ENCODE peak calls at places on chromosomes 3 and 15, in seven cellular contexts. V is A549, I is IMR-90, Q is SK-N-SH, Z is HepG2, K is K562, N is H1. L is an unnamed sample. For H3K4me1, the result is how much of the 10 kb centered on the place peaks cover.

GRCh38 chr3:121517950-121518349 is 27.8 kb downstream of the POLQ start:
- DNase-seq in K (no peak), Q (no peak), Z (no peak), N (no peak), V (no peak), I (peak), L (no peak)

GRCh38 chr3:146156060-146156459 is 4.9 kb downstream of the PLOD2 start:
- DNase-seq in Q (no peak), I (no peak), V (no peak), Z (no peak), K (no peak), N (no peak), L (no peak)

GRCh38 chr15:58839485-58839884 is 68.4 kb downstream of the MINDY2 start:
- DNase-seq in K (peak), V (peak), Q (no peak), I (peak), N (no peak), Z (peak), L (no peak)

GRCh38 chr15:31297880-31298456 is 28.7 kb upstream of the KLF13 start:
- DNase-seq in Q (no peak), Z (no peak), I (no peak), N (peak), V (no peak), K (no peak), L (no peak)

GRCh38 chr3:129975332-129976090 is 991 bp downstream of the TRH start:
- DNase-seq in N (peak), I (no peak), Q (peak), K (no peak), Z (no peak), V (no peak), L (no peak)

GRCh38 chr15:57216288-57216687 is 160.0 kb upstream of the CGNL1 start:
- DNase-seq in Z (no peak), I (peak), V (no peak), K (peak), N (no peak), Q (no peak), L (no peak)

GRCh38 chr3:194808709-194809108 is 123.0 kb downstream of the FAM43A start:
- DNase-seq in Z (no peak), N (no peak), I (peak), V (peak), K (no peak), Q (peak), L (no peak)

GRCh38 chr15:20340931-20341661 is 200.5 kb downstream of the GOLGA6L6 start:
- DNase-seq in Q (peak), Z (no peak), K (no peak), I (no peak), V (no peak), N (no peak), L (no peak)

GRCh38 chr3:146342971-146343370 is 92.1 kb upstream of the PLSCR4 start:
- DNase-seq in N (no peak), V (no peak), I (peak), K (no peak), Z (no peak), Q (no peak), L (no peak)

GRCh38 chr15:66389098-66389858 is 2.6 kb downstream of the MAP2K1 start:
- DNase-seq in N (no peak), I (no peak), V (no peak), K (no peak), Q (no peak), Z (no peak), L (no peak)

DNA sequence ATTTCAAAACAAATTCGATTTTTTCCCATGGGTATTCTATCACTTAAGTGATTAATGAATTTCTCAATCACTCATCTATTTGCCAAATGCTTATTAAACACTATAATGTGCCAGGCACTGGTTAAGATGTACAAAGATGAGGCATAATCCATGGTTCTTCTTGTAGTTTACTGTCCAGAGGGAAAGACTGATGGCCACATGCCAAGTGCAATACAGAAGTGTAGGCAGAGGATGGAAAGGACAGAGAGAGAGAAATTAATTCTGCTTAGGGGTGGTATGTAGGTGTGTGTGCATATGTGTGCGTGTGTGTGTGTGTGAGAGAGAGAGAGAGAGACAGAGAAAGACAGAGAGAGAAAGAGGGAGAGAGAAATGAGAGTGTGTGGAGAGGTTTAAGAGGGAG is 120.8 kb upstream of the CCNL1 start:
- DNase-seq in V (no peak), I (peak), K (no peak), Z (no peak), Q (no peak), N (no peak), L (no peak)
- TF ChIP-seq RFX5 in V (no peak), I (no peak), K (no peak), Z (no peak), Q (no peak), N (no peak), L (no peak)

GRCh38 chr15:83288381-83288801 is 3.9 kb upstream of the BNC1 start:
- DNase-seq in K (no peak), Z (no peak), I (no peak), Q (no peak), V (no peak), N (peak), L (no peak)

GRCh38 chr15:83285979-83286553 is 1.6 kb upstream of the BNC1 start:
- DNase-seq in I (peak), K (no peak), N (no peak), V (peak), Z (no peak), Q (no peak), L (no peak)

GRCh38 chr15:83290236-83290635 is 5.8 kb upstream of the BNC1 start:
- DNase-seq in Z (no peak), N (no peak), Q (peak), K (peak), V (no peak), I (no peak), L (no peak)

GRCh38 chr15:83287541-83288027 is 3.1 kb upstream of the BNC1 start:
- DNase-seq in Z (no peak), Q (no peak), K (no peak), N (no peak), I (peak), V (peak), L (no peak)

GRCh38 chr15:83289160-83289559 is 4.7 kb upstream of the BNC1 start:
- DNase-seq in I (peak), Z (no peak), K (no peak), Q (no peak), N (no peak), V (no peak), L (no peak)
- H3K4me1 ChIP-seq in I (under half), Z (under half), K (under half), Q (under half), N (under half), V (under half), L (under half)

GRCh38 chr3:12544652-12545472 is 437 bp downstream of the MKRN2OS start:
- DNase-seq in V (no peak), K (no peak), I (no peak), N (no peak), Z (no peak), Q (no peak), L (no peak)

GRCh38 chr3:12549971-12550760 is 4.9 kb upstream of the MKRN2OS start:
- DNase-seq in I (no peak), Q (no peak), K (no peak), V (no peak), Z (no peak), N (no peak), L (no peak)

GRCh38 chr3:12541625-12542024 is 3.7 kb downstream of the MKRN2OS start:
- DNase-seq in V (no peak), Z (no peak), Q (peak), N (no peak), K (peak), I (no peak), L (no peak)

GRCh38 chr3:12545473-12545791 is at the start of gene MKRN2OS:
- DNase-seq in Z (no peak), N (peak), K (no peak), I (peak), V (no peak), Q (no peak), L (no peak)
- TF ChIP-seq RFX5 in Z (no peak), N (no peak), K (no peak), I (no peak), V (no peak), Q (no peak), L (no peak)

GRCh38 chr3:10170915-10171478 is 6.3 kb downstream of the IRAK2 start:
- DNase-seq in V (no peak), I (no peak), Z (no peak), N (no peak), Q (no peak), K (no peak), L (no peak)

GRCh38 chr3:10177737-10178136 is 13.0 kb downstream of the IRAK2 start:
- DNase-seq in Q (no peak), Z (no peak), N (no peak), I (no peak), K (no peak), V (no peak), L (no peak)

GRCh38 chr3:10169000-10169496 is 4.3 kb downstream of the IRAK2 start:
- DNase-seq in V (no peak), Z (no peak), N (no peak), K (no peak), Q (no peak), I (no peak), L (no peak)

GRCh38 chr3:10173926-10174435 is 9.3 kb downstream of the IRAK2 start:
- DNase-seq in Q (no peak), N (no peak), V (peak), K (peak), Z (peak), I (peak), L (no peak)

DNA sequence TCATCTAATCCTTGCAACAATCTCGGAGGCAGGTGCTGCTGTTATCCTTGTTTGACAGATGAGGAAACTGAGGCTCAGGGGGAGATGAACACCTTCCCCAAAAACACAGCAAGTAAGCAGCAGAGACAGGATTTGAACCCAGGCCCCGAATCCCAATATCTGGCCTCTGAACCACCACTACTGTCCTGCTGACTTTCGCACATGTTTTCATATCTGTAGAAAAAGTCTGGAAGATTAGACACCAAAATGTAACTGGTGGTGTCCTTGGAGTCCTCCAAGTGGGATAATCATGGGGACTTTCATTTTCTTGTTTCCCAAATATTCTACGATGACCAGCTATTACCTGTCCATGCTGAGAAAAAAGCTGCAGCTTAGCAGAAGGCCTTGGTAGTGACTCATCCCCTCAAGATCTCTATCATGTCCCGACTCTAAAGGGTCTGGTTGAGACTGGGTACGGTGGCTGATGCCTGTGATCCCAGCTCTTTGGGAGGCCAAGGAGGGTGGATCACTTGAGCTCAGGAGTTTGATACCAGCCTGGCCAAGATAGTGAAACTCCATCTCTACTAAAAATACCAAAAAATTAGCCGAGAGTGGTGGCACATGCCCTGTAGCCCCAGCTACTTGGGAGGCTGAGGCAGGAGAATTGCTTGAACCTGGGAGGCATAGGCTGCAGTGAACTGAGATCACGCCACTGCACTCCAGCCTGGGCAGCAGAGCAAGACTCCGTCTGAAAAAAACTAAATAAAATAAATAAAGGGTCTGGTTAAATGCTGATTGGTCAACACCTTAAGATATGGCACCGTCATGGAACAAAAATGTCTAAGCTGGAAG is 8.6 kb downstream of the IRAK2 start:
- DNase-seq in K (peak), I (peak), V (peak), Q (no peak), Z (no peak), N (no peak), L (no peak)
- H3K4me1 ChIP-seq in K (under half), I (under half), V (under half), Q (under half), Z (under half), N (under half), L (under half)

DNA sequence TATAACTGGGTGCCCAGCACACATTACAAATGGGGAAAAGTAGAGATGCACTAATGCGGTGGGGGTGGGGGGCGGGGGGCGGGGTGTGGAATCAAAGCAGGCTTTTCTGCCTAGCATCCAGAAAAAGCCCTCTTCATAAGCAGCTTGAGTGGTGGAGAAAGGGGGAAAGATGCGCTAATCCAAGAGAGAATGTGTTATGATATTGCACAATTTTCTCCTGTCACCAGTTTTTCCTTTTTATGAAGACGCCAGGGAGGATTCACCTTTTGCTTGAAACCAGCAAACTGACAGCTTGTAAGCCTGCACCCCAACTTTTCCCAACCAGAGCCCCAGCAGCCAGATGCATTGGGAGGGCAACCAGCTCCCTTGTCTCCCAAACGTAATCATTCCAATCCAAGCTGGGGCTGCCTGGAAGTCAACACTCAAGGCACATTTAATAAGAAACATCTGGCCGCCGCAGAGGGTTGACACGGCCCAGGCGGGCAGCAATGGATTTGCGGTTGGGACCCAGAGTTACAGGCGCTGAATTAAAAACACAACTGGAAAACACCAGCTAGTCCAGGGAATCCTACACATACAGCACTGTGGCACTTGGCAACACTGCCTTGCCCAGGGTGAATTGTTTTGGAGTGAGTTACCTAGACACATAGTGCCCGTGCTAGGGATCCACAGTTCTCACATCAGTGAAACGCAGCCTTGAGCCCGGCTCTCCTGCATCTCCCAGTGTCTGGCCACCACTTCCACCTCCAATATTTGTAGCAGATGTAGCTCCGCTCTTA is 218.5 kb upstream of the PRICKLE2 start:
- DNase-seq in Z (no peak), I (peak), Q (peak), V (no peak), K (no peak), N (no peak), L (no peak)
- TF ChIP-seq RFX5 in Z (no peak), I (no peak), Q (no peak), V (no peak), K (no peak), N (no peak), L (no peak)

GRCh38 chr15:74791667-74792066 is 9.8 kb downstream of the CSK start:
- DNase-seq in N (no peak), V (no peak), I (no peak), Q (no peak), Z (no peak), K (no peak), L (no peak)

GRCh38 chr15:74794248-74794969 is 12.5 kb downstream of the CSK start:
- DNase-seq in N (no peak), I (no peak), K (no peak), V (no peak), Z (no peak), Q (no peak), L (no peak)

GRCh38 chr15:74791007-74791406 is 9.1 kb downstream of the CSK start:
- DNase-seq in Z (no peak), V (no peak), K (no peak), Q (no peak), I (no peak), N (no peak), L (no peak)

GRCh38 chr15:74793135-74794028 is 11.5 kb downstream of the CSK start:
- DNase-seq in Q (no peak), I (no peak), N (no peak), V (no peak), Z (no peak), K (no peak), L (no peak)

GRCh38 chr15:74792227-74793016 is 10.5 kb downstream of the CSK start:
- DNase-seq in N (no peak), Z (no peak), I (no peak), V (no peak), Q (no peak), K (no peak), L (no peak)
- H3K4me1 ChIP-seq in N (under half), Z (under half), I (under half), V (under half), Q (under half), K (under half), L (half or more)

DNA sequence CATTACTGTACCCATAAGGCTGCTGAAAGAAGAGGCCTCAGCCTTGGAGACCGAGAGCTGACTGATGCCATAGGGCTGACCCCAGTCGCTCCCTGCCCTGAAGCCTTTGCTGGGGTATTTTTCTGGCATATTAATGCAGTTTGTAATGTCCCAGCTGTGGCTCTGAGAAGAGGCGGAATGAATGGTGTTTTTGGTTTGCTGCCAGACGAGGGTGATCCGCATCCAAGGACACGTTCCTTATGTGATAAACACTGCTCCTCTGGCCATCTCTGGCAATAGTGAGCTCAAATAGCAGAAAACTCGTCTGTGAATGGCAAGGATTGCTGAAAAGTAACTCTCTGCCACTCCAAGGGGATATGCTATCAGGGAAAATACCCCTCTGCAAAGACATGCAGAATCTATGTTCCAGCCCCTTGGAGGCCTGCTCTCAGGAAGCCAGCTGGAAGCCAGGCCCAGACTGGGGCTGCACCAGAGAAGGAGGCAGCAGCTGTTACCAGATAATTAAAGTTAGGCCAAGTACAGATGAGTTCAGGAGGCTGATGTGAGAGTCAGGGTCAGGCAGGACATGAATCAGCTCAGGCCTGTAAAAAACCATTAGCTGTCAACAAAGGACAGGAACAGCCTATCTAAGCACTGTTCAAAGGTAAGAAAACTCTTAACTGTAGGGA is 28.9 kb upstream of the KLHL6 start:
- DNase-seq in Z (no peak), N (no peak), Q (peak), I (peak), K (no peak), V (no peak), L (no peak)
- TF ChIP-seq RFX5 in Z (no peak), N (no peak), Q (no peak), I (no peak), K (no peak), V (no peak), L (no peak)

GRCh38 chr15:63483521-63484371 is 20.6 kb upstream of the USP3 start:
- DNase-seq in V (no peak), I (no peak), Q (no peak), K (no peak), N (no peak), Z (no peak), L (peak)
- H3K4me1 ChIP-seq in V (half or more), I (under half), Q (under half), K (under half), N (under half), Z (half or more), L (half or more)

GRCh38 chr15:77964193-77964592 is 113.3 kb downstream of the TBC1D2B start:
- DNase-seq in Q (no peak), N (no peak), K (no peak), V (no peak), Z (no peak), I (no peak), L (no peak)

DNA sequence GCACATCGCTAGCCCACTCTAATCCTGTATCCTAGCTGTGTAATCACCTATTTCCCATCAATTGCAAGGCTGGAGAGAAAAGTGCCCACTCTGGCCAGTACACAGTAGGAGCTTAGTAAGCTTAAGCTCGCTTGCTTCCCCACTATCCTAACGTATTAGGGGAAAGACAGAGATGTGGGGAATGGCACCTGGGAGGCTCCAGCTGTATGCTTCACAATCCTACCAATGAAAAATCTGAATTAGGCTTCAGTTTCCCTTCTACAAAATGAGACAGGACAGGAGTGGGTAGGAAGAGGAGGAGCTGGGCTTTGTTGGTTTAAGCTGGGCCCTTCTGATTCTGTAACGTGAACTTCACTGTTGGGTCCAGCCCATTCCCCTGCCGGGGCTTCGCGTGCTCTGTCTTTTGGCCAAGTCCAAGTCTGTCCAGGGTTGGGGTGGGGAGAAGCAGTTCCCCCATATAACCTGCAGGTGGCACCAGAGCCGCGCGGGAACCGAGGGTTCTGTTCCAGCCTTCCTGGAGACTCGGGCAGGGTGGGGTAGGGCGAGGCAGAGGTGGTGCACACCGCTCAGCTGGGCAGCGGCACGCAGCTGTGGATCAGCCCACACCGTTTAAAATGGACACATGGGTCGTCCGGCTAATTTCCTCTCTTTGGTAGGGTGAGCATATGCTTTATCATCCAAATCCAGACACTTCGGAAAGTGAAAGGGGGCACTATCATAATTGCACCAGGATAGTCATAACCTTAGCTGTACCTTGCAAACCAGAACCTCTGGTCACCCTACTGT is 118.2 kb downstream of the TBC1D2B start:
- DNase-seq in Z (peak), I (peak), K (peak), Q (peak), V (peak), N (peak), L (peak)
- TF ChIP-seq RFX5 in Z (no peak), I (no peak), K (no peak), Q (no peak), V (no peak), N (no peak), L (no peak)

L was measured in GM12878.